ENCODE peak calls at places on chromosomes 4 and X, in six cellular contexts. N, T, C, X, D and W are unnamed samples.

GRCh38 chrX:150897371-150898319 is 823 bp downstream of the CD99L2 start:
- DNase-seq in N (peak; percentile 17), T (peak; percentile 51), C (peak; percentile 22), X (peak; percentile 56), D (peak; percentile 55), W (peak; percentile 32)

GRCh38 chr4:2930135-2930805 is 32.9 kb downstream of the NOP14 start:
- DNase-seq in N (no peak), T (no peak), C (no peak), X (no peak), D (no peak), W (no peak)

GRCh38 chrX:2546496-2546895 is 45.7 kb upstream of the DHRSX start:
- DNase-seq in N (no peak), T (no peak), C (no peak), X (no peak), D (no peak), W (no peak)

GRCh38 chr4:153759407-153760226 is at the start of gene RNF175:
- DNase-seq in N (peak; percentile 25), T (no peak), C (no peak), X (no peak), D (no peak), W (no peak)

GRCh38 chr4:186726440-186727148 is 2.9 kb upstream of the FAT1 start:
- DNase-seq in N (peak; percentile 65), T (peak; percentile 88), C (peak; percentile 57), X (no peak), D (peak; percentile 92), W (peak; percentile 83)

GRCh38 chr4:70768301-70768948 is 46.7 kb downstream of the RUFY3 start:
- DNase-seq in N (no peak), T (no peak), C (peak; percentile 27), X (no peak), D (no peak), W (no peak)

GRCh38 chr4:139077567-139078355 is 62.2 kb downstream of the NOCT start:
- DNase-seq in N (no peak), T (no peak), C (no peak), X (no peak), D (no peak), W (no peak)

GRCh38 chrX:120274958-120275357 is 24.3 kb downstream of the ZBTB33 start:
- DNase-seq in N (no peak), T (no peak), C (no peak), X (no peak), D (no peak), W (no peak)

GRCh38 chrX:6226053-6226645 is 2.5 kb downstream of the NLGN4X start:
- DNase-seq in N (peak; percentile 11), T (no peak), C (no peak), X (no peak), D (peak; percentile 4), W (no peak)

GRCh38 chr4:8019396-8020365 is 80.0 kb upstream of the AFAP1 start:
- DNase-seq in N (no peak), T (peak; percentile 74), C (no peak), X (no peak), D (peak; percentile 70), W (no peak)

GRCh38 chr4:66169341-66169740 is 499.1 kb upstream of the EPHA5 start:
- DNase-seq in N (no peak), T (no peak), C (peak; percentile 63), X (no peak), D (peak; percentile 46), W (peak; percentile 50)
- TF ChIP-seq CTCF in N (no peak), T (no peak), C (no peak), X (no peak), D (peak; percentile 21), W (peak; percentile 34)

GRCh38 chrX:77900688-77901087 is 1.4 kb downstream of the COX7B start:
- DNase-seq in N (no peak), T (no peak), C (no peak), X (no peak), D (peak; percentile 29), W (no peak)
- H3K4me3 ChIP-seq in N (peak overlapping the region; percentile 72), T (peak overlapping the region; percentile 48), C (peak overlapping the region; percentile 75), X (peak overlapping the region; percentile 91), D (peak overlapping the region; percentile 59), W (peak overlapping the region; percentile 64)

GRCh38 chr4:101254776-101255175 is 92.5 kb downstream of the PPP3CA start:
- DNase-seq in N (no peak), T (no peak), C (no peak), X (no peak), D (no peak), W (no peak)
- TF ChIP-seq CTCF in N (no peak), T (no peak), C (no peak), X (no peak), D (no peak), W (no peak)

DNA sequence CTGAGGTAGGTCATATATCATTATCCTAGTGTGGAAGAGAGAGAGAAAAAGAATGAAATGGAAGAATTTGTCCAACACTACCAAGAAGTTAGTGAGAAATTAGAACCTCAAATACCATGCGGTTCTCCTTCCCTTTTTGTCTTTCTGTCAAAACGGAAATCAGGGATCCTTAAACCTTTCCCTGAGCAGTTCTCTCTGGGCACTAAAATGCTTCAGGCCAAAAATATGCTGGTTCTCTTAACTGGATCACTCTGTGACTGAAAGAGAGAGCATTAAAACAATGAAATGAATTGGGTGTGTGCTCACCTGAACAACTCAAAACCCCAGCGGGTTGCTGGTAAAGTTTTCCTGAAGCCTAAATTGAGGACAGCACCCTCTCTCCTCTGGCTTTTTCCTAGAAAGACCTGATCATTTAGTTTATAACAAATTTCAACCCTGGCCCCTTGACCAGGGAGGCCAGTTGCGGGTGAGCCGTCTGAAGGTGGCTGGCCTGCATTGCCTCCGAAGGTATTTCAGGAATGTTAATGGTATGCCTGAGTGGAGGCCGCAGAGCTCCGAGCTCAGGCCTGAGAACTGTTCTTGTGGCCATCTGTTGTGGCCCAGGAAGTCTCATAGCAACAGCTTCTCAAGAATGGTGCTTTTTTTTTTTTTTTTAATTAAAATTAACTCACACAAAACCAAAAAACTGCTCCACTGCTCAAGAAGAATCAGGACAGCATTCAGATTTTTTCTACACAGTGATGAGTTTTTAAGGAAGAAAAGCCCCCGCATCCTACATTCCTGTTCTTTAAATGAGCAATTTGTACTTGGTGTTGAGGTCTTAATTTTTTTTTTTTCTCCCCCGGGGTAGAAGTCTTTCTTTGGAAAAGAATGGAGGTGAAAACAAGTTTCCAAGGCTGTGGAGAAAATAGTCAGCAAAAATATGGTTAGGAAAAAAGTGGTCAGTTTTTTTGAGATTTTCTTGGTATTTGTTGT is 155.1 kb downstream of the SHROOM3 start:
- DNase-seq in N (no peak), T (peak; percentile 54), C (peak; percentile 87), X (no peak), D (no peak), W (peak; percentile 98)
- H3K4me3 ChIP-seq in N (no peak overlapping the region), T (no peak overlapping the region), C (no peak overlapping the region), X (no peak overlapping the region), D (no peak overlapping the region), W (no peak overlapping the region)

GRCh38 chrX:15059488-15059887 is 186.3 kb downstream of the MOSPD2 start:
- DNase-seq in N (no peak), T (no peak), C (no peak), X (no peak), D (no peak), W (peak; percentile 0)
- TF ChIP-seq CTCF in N (no peak), T (no peak), C (no peak), X (no peak), D (peak; percentile 16), W (peak; percentile 7)

DNA sequence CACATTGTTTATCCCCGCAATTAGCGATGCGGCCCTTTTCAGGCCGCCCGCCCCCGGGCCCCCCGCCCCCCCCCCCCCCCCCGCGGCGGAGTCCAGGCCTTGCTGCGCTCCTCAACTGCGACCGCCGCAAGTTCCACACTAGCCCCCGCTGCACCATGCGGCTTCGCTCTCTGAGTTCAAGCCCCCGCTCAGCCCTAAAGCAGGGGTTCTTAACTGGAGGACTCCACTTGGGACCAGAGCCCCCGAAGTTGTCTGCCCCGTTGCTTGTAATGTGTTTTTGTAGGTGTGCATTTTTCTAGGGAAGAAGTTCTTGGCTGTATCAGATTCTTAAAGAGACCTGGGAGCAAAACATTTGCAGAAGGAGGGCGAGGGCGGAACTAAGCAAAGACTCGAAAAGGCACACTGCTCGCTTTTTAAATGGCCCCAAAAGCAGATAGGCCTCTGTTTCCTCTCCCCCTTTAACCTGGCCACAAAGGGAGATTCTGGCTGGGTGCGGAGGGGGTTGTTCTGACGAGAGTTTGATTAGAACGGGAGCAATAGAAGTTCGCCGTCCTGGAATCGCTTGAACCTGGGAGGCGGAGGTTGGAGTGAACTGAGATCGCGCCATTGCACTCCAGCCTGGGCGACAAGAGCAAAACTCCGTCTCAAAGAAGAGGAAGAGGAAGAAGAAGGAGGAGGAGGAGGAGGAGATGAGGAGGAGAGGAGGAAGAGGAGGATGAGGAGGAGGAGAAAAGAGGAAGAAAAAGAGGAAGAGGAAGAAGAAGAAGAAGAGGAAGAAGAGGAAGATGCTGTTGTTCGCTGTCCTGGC is 2.3 kb upstream of the MSX1 start:
- DNase-seq in N (no peak), T (no peak), C (no peak), X (no peak), D (no peak), W (no peak)
- H3K4me3 ChIP-seq in N (peak overlapping the region; percentile 55), T (no peak overlapping the region), C (no peak overlapping the region), X (no peak overlapping the region), D (no peak overlapping the region), W (no peak overlapping the region)

DNA sequence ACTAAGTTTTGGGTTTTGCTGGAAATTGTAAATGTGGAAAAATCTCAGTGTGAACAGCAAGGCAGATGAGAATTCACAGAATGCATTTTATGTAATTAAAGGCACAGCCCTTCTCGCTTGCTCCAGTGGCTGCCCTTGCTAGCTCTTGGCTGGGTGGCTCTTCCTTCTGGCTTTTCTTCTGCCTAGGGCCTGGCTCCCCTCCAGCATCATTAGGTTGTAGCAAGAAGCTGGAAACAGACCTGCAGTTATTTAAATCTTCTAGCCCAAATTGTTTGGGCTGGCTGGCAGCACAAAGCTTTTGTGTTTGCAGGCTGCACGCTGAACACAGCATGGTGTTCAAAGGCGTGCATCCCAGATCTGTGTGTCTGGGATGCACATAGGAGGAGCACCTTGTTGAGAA is 56.5 kb downstream of the LIMCH1 start:
- DNase-seq in N (peak; percentile 28), T (no peak), C (peak; percentile 35), X (no peak), D (no peak), W (no peak)
- TF ChIP-seq CTCF in N (no peak), T (no peak), C (no peak), X (no peak), D (no peak), W (no peak)

DNA sequence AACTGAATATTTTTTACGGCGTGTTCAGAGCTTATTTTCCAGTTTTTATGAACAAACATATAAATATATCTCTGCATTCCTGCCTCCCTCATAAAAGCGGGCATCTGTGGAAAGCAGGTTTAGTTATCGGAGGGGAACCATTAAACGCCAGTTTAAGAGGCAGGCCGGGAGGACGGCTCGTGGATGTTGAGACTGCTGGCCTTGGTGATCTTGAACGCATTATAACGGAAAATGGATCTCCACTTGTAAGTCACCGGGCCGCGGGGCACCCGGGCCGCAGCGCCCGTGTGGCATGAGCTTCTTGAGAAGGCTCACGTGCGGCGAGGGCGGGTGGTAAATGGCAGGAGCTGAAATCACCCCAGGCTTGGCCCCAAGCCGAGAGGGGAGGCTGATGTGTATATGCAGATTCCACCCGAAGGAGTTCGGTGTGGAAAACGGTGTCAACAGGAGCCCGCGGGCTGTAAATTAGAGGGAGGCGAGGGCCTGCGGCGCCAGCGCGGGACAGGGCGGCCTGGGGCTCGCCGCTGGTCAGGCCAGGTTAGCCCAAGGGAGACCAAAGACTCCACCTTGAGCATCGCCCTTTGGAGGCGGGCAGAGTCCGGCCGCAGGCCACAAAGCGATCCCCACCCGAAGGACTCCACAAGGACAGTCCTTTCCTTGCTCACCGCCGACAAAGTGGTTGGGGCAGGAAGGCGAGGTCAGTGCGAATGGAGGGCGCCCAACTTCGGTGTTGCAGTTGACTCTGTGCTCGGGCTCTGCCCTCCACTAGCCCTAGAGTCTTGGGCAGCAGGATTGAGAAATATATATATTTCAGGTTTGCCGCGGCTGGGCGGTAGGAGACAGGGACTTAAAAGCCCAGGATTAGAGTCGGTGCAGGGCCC is 1.3 kb upstream of the HAND2 start:
- DNase-seq in N (no peak), T (no peak), C (no peak), X (no peak), D (no peak), W (no peak)
- H3K4me3 ChIP-seq in N (no peak overlapping the region), T (no peak overlapping the region), C (peak overlapping the region; percentile 94), X (no peak overlapping the region), D (no peak overlapping the region), W (no peak overlapping the region)

GRCh38 chr4:56619160-56619559 is 61.9 kb downstream of the HOPX start:
- DNase-seq in N (no peak), T (no peak), C (peak; percentile 9), X (peak; percentile 34), D (peak; percentile 47), W (peak; percentile 73)
- TF ChIP-seq CTCF in N (no peak), T (no peak), C (peak; percentile 18), X (no peak), D (peak; percentile 46), W (peak; percentile 46)